ENCODE peak calls at places on chromosomes 4 and X, in six cellular contexts. G is OCI-LY7, Z is HCT116, L is fibroblast of the aortic adventitia, R is Peyer's patch, J is IMR-90. M is an unnamed sample.

GRCh38 chr4:185127021-185127925 is 15.8 kb upstream of the SLC25A4 start:
- DNase-seq in Z (no peak), J (no peak), G (no peak), R (no peak), L (no peak), M (no peak)

GRCh38 chr4:40164459-40164858 is 32.4 kb upstream of the RHOH start:
- DNase-seq in G (no peak), Z (no peak), J (no peak), R (no peak), L (no peak), M (no peak)

GRCh38 chrX:132187451-132187850 is 31.8 kb downstream of the RAP2C start:
- DNase-seq in J (no peak), G (no peak), Z (no peak), R (no peak), L (no peak), M (no peak)

GRCh38 chr4:71231073-71231752 is 107.6 kb upstream of the SLC4A4 start:
- DNase-seq in J (peak; percentile 59), G (no peak), R (no peak), L (peak; percentile 82), Z (no peak), M (peak; percentile 86)

GRCh38 chr4:41202356-41202755 is 12.0 kb downstream of the APBB2 start:
- DNase-seq in J (no peak), R (no peak), L (peak; percentile 51), G (no peak), Z (no peak), M (no peak)

GRCh38 chr4:8320386-8320750 is 50.8 kb downstream of the HTRA3 start:
- DNase-seq in G (peak; percentile 20), L (no peak), R (no peak), Z (no peak), J (no peak), M (peak; percentile 39)

GRCh38 chr4:153750197-153750817 is 9.5 kb downstream of the RNF175 start:
- DNase-seq in L (peak; percentile 86), Z (peak; percentile 54), J (peak; percentile 58), R (peak; percentile 35), G (peak; percentile 83), M (no peak)

GRCh38 chr4:121764702-121765367 is at the start of gene SMIM43:
- DNase-seq in J (no peak), G (no peak), R (no peak), L (peak; percentile 17), Z (no peak), M (no peak)

DNA sequence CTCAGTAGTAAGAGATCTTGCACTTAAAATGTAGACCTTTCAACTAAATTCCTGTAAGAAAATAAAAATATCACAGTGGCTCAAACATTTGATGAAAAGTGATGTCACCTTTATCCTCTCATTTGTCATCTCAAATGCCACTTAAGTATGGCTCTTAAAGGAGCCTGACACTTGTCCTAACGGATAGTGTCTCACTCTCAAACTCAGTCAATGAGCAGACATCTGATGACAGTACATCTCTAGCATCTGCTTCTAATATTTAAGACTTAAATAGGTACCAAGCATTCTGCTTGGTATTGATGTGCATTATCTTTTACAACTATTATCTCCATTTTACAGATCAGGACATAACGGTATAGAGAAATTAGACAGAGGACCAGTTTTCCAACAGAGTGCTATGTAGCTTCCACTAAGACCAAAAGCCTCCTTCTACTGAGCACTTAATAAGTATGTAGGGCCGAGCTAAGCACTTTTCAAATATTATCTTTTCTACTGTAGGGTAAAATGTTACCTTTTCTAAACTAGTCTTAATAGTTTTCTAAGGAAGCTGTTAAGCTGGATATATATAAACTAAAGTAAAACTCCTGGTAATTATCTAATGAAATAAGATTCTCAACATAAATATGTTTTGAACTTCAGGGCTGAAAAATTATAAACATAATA is 110.2 kb downstream of the PDE5A start:
- DNase-seq in G (no peak), J (no peak), Z (no peak), L (no peak), R (no peak), M (no peak)
- H3K4me3 ChIP-seq in G (no peak overlapping the region), J (no peak overlapping the region), Z (no peak overlapping the region), L (no peak overlapping the region), R (no peak overlapping the region), M (no peak overlapping the region)

GRCh38 chr4:78057600-78058560 is 757 bp downstream of the FRAS1 start:
- DNase-seq in Z (no peak), R (peak; percentile 18), L (peak; percentile 34), G (peak; percentile 48), J (peak; percentile 13), M (peak; percentile 68)

GRCh38 chr4:78057135-78057599 is at the start of gene FRAS1:
- DNase-seq in R (peak; percentile 19), G (peak; percentile 72), Z (no peak), L (no peak), J (no peak), M (peak; percentile 49)

GRCh38 chr4:78059524-78059889 is 2.4 kb downstream of the FRAS1 start:
- DNase-seq in Z (peak; percentile 84), L (peak; percentile 76), R (no peak), G (peak; percentile 50), J (peak; percentile 45), M (peak; percentile 19)

GRCh38 chr4:78058591-78059523 is 1.7 kb downstream of the FRAS1 start:
- DNase-seq in Z (no peak), L (peak; percentile 16), J (no peak), G (peak; percentile 7), R (no peak), M (peak; percentile 31)

DNA sequence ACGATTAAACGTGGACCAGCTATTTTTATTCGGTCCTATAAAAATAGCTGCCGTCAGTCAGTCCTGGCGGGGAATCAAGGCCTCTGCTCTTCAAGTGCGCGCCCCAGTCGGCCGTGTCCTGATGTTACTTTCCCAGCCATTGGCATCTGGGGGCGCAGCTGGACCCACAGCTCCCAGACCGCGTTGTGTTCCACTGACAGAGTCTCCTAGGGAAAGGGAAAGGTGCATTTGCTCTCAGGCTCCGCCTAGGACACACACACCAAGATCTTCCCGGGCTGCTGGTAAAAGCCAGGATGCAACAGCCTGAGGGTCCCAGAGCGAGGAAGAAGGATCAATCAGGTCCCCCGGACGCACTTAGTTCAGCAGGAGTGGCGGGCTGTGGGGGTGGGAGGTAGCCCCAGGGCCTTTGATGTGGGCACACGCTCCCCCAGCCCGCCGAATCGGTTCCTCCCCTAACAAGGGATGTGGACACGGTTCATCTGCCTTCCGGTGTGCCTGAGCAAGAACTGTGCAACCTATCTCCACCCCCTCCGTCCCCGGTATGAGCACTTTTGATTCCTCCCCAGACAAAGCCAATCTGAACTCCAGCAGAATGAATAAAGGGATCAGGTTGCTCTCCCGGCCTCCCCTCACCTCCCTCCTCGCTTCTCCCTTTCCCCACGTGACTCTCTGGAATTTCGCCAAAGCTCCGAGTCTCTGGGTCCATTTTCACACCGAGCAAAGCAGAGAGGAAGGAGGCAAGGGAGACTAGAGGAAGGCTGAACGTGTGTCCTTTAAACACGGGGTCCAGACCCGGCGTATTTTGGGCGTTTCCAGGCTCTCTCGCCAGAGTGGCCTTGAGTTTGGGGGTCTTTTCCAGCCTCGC is 626 bp upstream of the FRAS1 start:
- DNase-seq in G (peak; percentile 79), L (peak; percentile 68), J (peak; percentile 24), R (peak; percentile 37), Z (peak; percentile 93), M (peak; percentile 46)
- H3K4me3 ChIP-seq in G (peak overlapping the region; percentile 72), L (peak overlapping the region; percentile 67), J (peak overlapping the region; percentile 57), R (peak overlapping the region; percentile 56), Z (peak overlapping the region; percentile 89), M (peak overlapping the region; percentile 84)

GRCh38 chr4:108135549-108136209 is 33.1 kb downstream of the LEF1 start:
- DNase-seq in J (no peak), G (no peak), Z (no peak), L (no peak), R (no peak), M (no peak)

GRCh38 chr4:108129226-108129625 is 39.5 kb downstream of the LEF1 start:
- DNase-seq in L (no peak), J (no peak), G (no peak), Z (no peak), R (no peak), M (no peak)

GRCh38 chr4:108126806-108127205 is 41.9 kb downstream of the LEF1 start:
- DNase-seq in J (no peak), L (no peak), Z (no peak), R (no peak), G (no peak), M (no peak)

GRCh38 chr4:108130955-108131354 is 37.8 kb downstream of the LEF1 start:
- DNase-seq in Z (no peak), L (no peak), R (no peak), G (no peak), J (no peak), M (no peak)
- H3K4me3 ChIP-seq in Z (no peak overlapping the region), L (no peak overlapping the region), R (no peak overlapping the region), G (no peak overlapping the region), J (no peak overlapping the region), M (no peak overlapping the region)

GRCh38 chr4:150581206-150581605 is 745 bp upstream of the MAB21L2 start:
- DNase-seq in J (no peak), L (no peak), G (no peak), Z (no peak), R (no peak), M (no peak)
- H3K4me3 ChIP-seq in J (peak overlapping the region; percentile 78), L (no peak overlapping the region), G (no peak overlapping the region), Z (no peak overlapping the region), R (no peak overlapping the region), M (no peak overlapping the region)

GRCh38 chr4:4490816-4491215 is 51.0 kb downstream of the STX18 start:
- DNase-seq in J (no peak), R (no peak), G (no peak), L (no peak), Z (no peak), M (no peak)

GRCh38 chr4:4496604-4497372 is 45.1 kb downstream of the STX18 start:
- DNase-seq in J (no peak), L (peak; percentile 32), R (no peak), G (no peak), Z (no peak), M (no peak)

GRCh38 chr4:4492161-4492847 is 49.5 kb downstream of the STX18 start:
- DNase-seq in L (peak; percentile 58), J (peak; percentile 77), Z (no peak), R (no peak), G (no peak), M (no peak)

GRCh38 chr4:4491396-4491893 is 50.4 kb downstream of the STX18 start:
- DNase-seq in J (no peak), R (no peak), G (peak; percentile 55), L (no peak), Z (no peak), M (no peak)

DNA sequence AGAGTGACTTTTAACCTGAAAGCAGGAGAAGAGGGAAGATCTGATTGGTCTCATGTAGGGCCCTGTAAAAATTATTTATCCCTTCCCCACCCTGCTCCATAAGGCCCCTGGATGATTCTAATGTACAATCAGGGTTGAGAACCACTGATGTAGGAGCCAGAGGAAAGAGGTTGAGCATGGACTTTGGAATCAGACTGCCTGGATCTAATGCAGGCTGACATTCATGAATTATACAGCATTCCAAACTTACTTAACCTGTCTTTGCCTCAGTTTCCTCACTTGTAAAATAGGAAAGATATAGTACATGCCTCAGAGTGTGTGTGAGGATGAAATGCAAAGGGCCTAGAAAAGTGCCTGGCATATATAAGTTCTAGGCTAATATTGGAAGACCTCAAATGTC is 47.0 kb downstream of the STX18 start:
- DNase-seq in R (no peak), J (no peak), L (no peak), Z (no peak), G (no peak), M (no peak)
- H3K4me3 ChIP-seq in R (no peak overlapping the region), J (no peak overlapping the region), L (no peak overlapping the region), Z (no peak overlapping the region), G (no peak overlapping the region), M (no peak overlapping the region)

GRCh38 chrX:130111220-130111934 is 1.1 kb upstream of the ELF4 start:
- DNase-seq in L (peak; percentile 30), Z (no peak), G (no peak), J (no peak), R (no peak), M (no peak)
- H3K4me3 ChIP-seq in L (peak overlapping the region; percentile 52), Z (peak overlapping the region; percentile 41), G (peak overlapping the region; percentile 66), J (peak overlapping the region; percentile 42), R (peak overlapping the region; percentile 73), M (peak overlapping the region; percentile 61)